ENCODE peak calls at places on chromosomes 1 and 21, in six cellular contexts. One of them, this sample, is unnamed.

GRCh38 chr1:228416217-228416971 is at the start of gene TRIM17:
- DNase-seq in IMR-90: no peak
- DNase-seq in neuronal stem cell: peak; percentile 69
- DNase-seq in H9: peak; percentile 70
- DNase-seq in H1: no peak
- DNase-seq in trophoblast cell: no peak
- DNase-seq in this sample: peak; percentile 91

GRCh38 chr21:45550552-45551210 is 8.4 kb upstream of the SLC19A1 start:
- DNase-seq in IMR-90: no peak
- DNase-seq in neuronal stem cell: no peak
- DNase-seq in H9: peak; percentile 39
- DNase-seq in H1: no peak
- DNase-seq in trophoblast cell: no peak
- DNase-seq in this sample: peak; percentile 35

GRCh38 chr1:2255420-2256369 is 27.6 kb downstream of the SKI start:
- DNase-seq in IMR-90: peak; percentile 73
- DNase-seq in neuronal stem cell: no peak
- DNase-seq in H9: peak; percentile 41
- DNase-seq in H1: no peak
- DNase-seq in trophoblast cell: no peak
- DNase-seq in this sample: peak; percentile 94

GRCh38 chr1:54979327-54979891 is 1.0 kb upstream of the TMEM61 start:
- DNase-seq in IMR-90: no peak
- DNase-seq in neuronal stem cell: no peak
- DNase-seq in H9: no peak
- DNase-seq in H1: no peak
- DNase-seq in trophoblast cell: no peak
- DNase-seq in this sample: no peak

GRCh38 chr1:90706437-90707362 is 10.4 kb downstream of the BARHL2 start:
- DNase-seq in IMR-90: no peak
- DNase-seq in neuronal stem cell: no peak
- DNase-seq in H9: peak; percentile 74
- DNase-seq in H1: no peak
- DNase-seq in trophoblast cell: no peak
- DNase-seq in this sample: peak; percentile 87

GRCh38 chr21:29320021-29320420 is 21.3 kb downstream of the BACH1 start:
- DNase-seq in IMR-90: no peak
- DNase-seq in neuronal stem cell: no peak
- DNase-seq in H9: no peak
- DNase-seq in H1: no peak
- DNase-seq in trophoblast cell: no peak
- DNase-seq in this sample: no peak

GRCh38 chr1:20100632-20101355 is 18.5 kb downstream of the PLA2G2D start:
- DNase-seq in IMR-90: peak; percentile 48
- DNase-seq in neuronal stem cell: peak; percentile 24
- DNase-seq in H9: peak; percentile 84
- DNase-seq in H1: peak; percentile 47
- DNase-seq in trophoblast cell: peak; percentile 42
- DNase-seq in this sample: peak; percentile 82

GRCh38 chr1:227351443-227351842 is 33.2 kb upstream of the CDC42BPA start:
- DNase-seq in IMR-90: peak; percentile 40
- DNase-seq in neuronal stem cell: no peak
- DNase-seq in H9: no peak
- DNase-seq in H1: no peak
- DNase-seq in trophoblast cell: no peak
- DNase-seq in this sample: no peak

GRCh38 chr1:94736073-94736472 is 84.1 kb upstream of the SLC44A3 start:
- DNase-seq in IMR-90: no peak
- DNase-seq in neuronal stem cell: no peak
- DNase-seq in H9: no peak
- DNase-seq in H1: no peak
- DNase-seq in trophoblast cell: no peak
- DNase-seq in this sample: no peak

GRCh38 chr1:196142111-196142510 is 466.1 kb downstream of the KCNT2 start:
- DNase-seq in IMR-90: no peak
- DNase-seq in neuronal stem cell: peak; percentile 51
- DNase-seq in H9: no peak
- DNase-seq in H1: no peak
- DNase-seq in trophoblast cell: no peak
- DNase-seq in this sample: no peak

GRCh38 chr21:28334407-28334806 is 658.3 kb downstream of the LTN1 start:
- DNase-seq in IMR-90: no peak
- DNase-seq in neuronal stem cell: no peak
- DNase-seq in H9: no peak
- DNase-seq in H1: no peak
- DNase-seq in trophoblast cell: no peak
- DNase-seq in this sample: no peak

GRCh38 chr1:244874974-244875579 is 10.7 kb upstream of the HNRNPU start:
- DNase-seq in IMR-90: no peak
- DNase-seq in neuronal stem cell: peak; percentile 65
- DNase-seq in H9: peak; percentile 56
- DNase-seq in H1: no peak
- DNase-seq in trophoblast cell: no peak
- DNase-seq in this sample: peak; percentile 68

GRCh38 chr1:156056326-156056849 is 1.8 kb downstream of the LAMTOR2 start:
- DNase-seq in IMR-90: no peak
- DNase-seq in neuronal stem cell: no peak
- DNase-seq in H9: no peak
- DNase-seq in H1: no peak
- DNase-seq in trophoblast cell: no peak
- DNase-seq in this sample: no peak

GRCh38 chr1:20233866-20234265 is 47.5 kb upstream of the PLA2G2C start:
- DNase-seq in IMR-90: no peak
- DNase-seq in neuronal stem cell: no peak
- DNase-seq in H9: no peak
- DNase-seq in H1: no peak
- DNase-seq in trophoblast cell: no peak
- DNase-seq in this sample: no peak

GRCh38 chr1:109298666-109299086 is 8.1 kb downstream of the MYBPHL start:
- DNase-seq in IMR-90: peak; percentile 55
- DNase-seq in neuronal stem cell: no peak
- DNase-seq in H9: no peak
- DNase-seq in H1: no peak
- DNase-seq in trophoblast cell: peak; percentile 57
- DNase-seq in this sample: no peak

GRCh38 chr1:186503210-186503609 is 42.3 kb upstream of the PDC start:
- DNase-seq in IMR-90: peak; percentile 47
- DNase-seq in neuronal stem cell: no peak
- DNase-seq in H9: no peak
- DNase-seq in H1: no peak
- DNase-seq in trophoblast cell: no peak
- DNase-seq in this sample: no peak

GRCh38 chr1:230794871-230795645 is 47.9 kb downstream of the CAPN9 start:
- DNase-seq in IMR-90: no peak
- DNase-seq in neuronal stem cell: no peak
- DNase-seq in H9: no peak
- DNase-seq in H1: no peak
- DNase-seq in trophoblast cell: no peak
- DNase-seq in this sample: no peak

GRCh38 chr1:197857477-197857876 is 45.0 kb upstream of the C1orf53 start:
- DNase-seq in IMR-90: no peak
- DNase-seq in neuronal stem cell: no peak
- DNase-seq in H9: no peak
- DNase-seq in H1: no peak
- DNase-seq in trophoblast cell: no peak
- DNase-seq in this sample: no peak

GRCh38 chr1:4612991-4613390 is 41.4 kb upstream of the AJAP1 start:
- DNase-seq in IMR-90: no peak
- DNase-seq in neuronal stem cell: no peak
- DNase-seq in H9: no peak
- DNase-seq in H1: no peak
- DNase-seq in trophoblast cell: no peak
- DNase-seq in this sample: no peak

DNA sequence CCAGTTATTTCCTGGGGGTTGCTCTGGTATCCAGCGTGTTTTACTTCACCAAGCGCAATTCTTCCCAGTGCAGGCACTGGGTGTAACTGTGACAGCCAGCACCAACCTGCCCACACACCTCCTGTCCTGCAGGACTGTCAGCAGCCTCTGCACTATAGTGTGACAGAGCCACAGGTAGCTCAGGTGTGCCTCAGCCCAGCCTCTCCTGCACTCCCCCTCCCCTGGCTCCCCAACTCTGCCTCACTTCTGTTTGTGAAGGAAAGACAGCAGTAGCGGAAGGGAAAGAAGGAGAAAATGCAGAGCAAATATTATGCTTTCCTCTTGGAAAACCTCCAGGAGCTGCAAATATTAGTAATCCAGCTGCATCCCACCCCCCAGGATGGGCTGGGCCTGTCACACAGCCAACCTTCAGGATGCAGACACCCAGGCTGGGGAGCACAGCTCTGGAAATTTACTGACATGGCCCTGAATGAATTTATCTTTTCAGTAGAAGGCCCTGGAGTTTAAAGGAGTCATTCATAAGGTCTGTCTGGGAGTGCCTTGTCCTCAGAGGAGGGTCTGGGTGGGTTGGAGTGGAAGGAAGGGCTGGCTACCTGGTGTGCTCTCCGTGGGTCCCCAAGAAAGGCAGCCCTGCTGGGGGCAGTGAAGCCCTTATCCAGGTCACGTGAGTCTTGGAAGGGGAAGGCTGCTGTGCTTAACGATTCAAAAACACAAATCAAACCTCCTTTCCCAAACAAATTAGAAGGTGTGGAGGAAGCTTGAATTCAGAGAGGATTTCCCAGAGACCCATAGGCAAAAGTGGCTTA is 20.9 kb downstream of the CAPN2 start:
- DNase-seq in IMR-90: peak; percentile 40
- DNase-seq in neuronal stem cell: no peak
- DNase-seq in H9: no peak
- DNase-seq in H1: no peak
- DNase-seq in trophoblast cell: no peak
- DNase-seq in this sample: no peak
- H4K8ac ChIP-seq in IMR-90: no peak overlapping the region
- H4K8ac ChIP-seq in neuronal stem cell: no peak overlapping the region
- H4K8ac ChIP-seq in H9: no peak overlapping the region
- H4K8ac ChIP-seq in H1: no peak overlapping the region
- H4K8ac ChIP-seq in trophoblast cell: peak overlapping the region; percentile 55
- H4K8ac ChIP-seq in this sample: no peak overlapping the region

GRCh38 chr1:214583824-214584554 is 19.0 kb upstream of the CENPF start:
- DNase-seq in IMR-90: no peak
- DNase-seq in neuronal stem cell: no peak
- DNase-seq in H9: no peak
- DNase-seq in H1: no peak
- DNase-seq in trophoblast cell: no peak
- DNase-seq in this sample: no peak

GRCh38 chr1:214583113-214583512 is 19.9 kb upstream of the CENPF start:
- DNase-seq in IMR-90: no peak
- DNase-seq in neuronal stem cell: no peak
- DNase-seq in H9: no peak
- DNase-seq in H1: no peak
- DNase-seq in trophoblast cell: no peak
- DNase-seq in this sample: no peak

GRCh38 chr1:214584805-214585766 is 17.9 kb upstream of the CENPF start:
- DNase-seq in IMR-90: peak; percentile 73
- DNase-seq in neuronal stem cell: no peak
- DNase-seq in H9: no peak
- DNase-seq in H1: no peak
- DNase-seq in trophoblast cell: peak; percentile 25
- DNase-seq in this sample: peak; percentile 72

GRCh38 chr1:214581785-214582184 is 21.2 kb upstream of the CENPF start:
- DNase-seq in IMR-90: peak; percentile 91
- DNase-seq in neuronal stem cell: no peak
- DNase-seq in H9: no peak
- DNase-seq in H1: no peak
- DNase-seq in trophoblast cell: no peak
- DNase-seq in this sample: peak; percentile 63

GRCh38 chr1:214582289-214582891 is 20.6 kb upstream of the CENPF start:
- DNase-seq in IMR-90: no peak
- DNase-seq in neuronal stem cell: no peak
- DNase-seq in H9: peak; percentile 65
- DNase-seq in H1: no peak
- DNase-seq in trophoblast cell: no peak
- DNase-seq in this sample: peak; percentile 64
- H3K4me2 ChIP-seq in IMR-90: no peak overlapping the region
- H3K4me2 ChIP-seq in neuronal stem cell: no peak overlapping the region
- H3K4me2 ChIP-seq in H9: no peak overlapping the region
- H3K4me2 ChIP-seq in H1: peak overlapping the region; percentile 19
- H3K4me2 ChIP-seq in trophoblast cell: no peak overlapping the region
- H3K4me2 ChIP-seq in this sample: no peak overlapping the region

DNA sequence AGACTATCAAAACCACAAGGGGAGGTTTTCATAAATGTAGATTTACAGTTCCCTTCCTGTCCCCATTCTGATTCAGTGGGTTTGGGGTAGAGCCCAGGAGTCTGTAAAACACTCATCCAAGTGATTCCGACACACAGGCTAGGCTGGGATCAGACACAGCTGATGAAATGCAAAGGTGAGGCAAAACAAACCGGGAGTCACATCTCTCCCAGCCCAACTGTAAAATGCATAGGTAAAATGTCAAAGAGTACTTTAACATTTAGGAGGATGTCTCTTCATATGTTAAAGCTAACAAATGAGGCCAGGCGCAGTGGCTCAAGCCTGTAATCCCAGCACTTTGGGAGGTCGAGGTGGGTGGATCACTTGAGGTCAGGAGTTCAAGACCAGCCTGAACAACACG is 45.0 kb downstream of the ZNF281 start:
- DNase-seq in IMR-90: peak; percentile 61
- DNase-seq in neuronal stem cell: no peak
- DNase-seq in H9: peak; percentile 76
- DNase-seq in H1: peak; percentile 44
- DNase-seq in trophoblast cell: no peak
- DNase-seq in this sample: peak; percentile 78
- H4K8ac ChIP-seq in IMR-90: no peak overlapping the region
- H4K8ac ChIP-seq in neuronal stem cell: no peak overlapping the region
- H4K8ac ChIP-seq in H9: no peak overlapping the region
- H4K8ac ChIP-seq in H1: no peak overlapping the region
- H4K8ac ChIP-seq in trophoblast cell: no peak overlapping the region
- H4K8ac ChIP-seq in this sample: no peak overlapping the region

GRCh38 chr1:229454056-229454455 is 20.2 kb upstream of the ACTA1 start:
- DNase-seq in IMR-90: no peak
- DNase-seq in neuronal stem cell: no peak
- DNase-seq in H9: no peak
- DNase-seq in H1: no peak
- DNase-seq in trophoblast cell: no peak
- DNase-seq in this sample: peak; percentile 72

GRCh38 chr1:229456016-229456415 is 22.1 kb upstream of the ACTA1 start:
- DNase-seq in IMR-90: no peak
- DNase-seq in neuronal stem cell: no peak
- DNase-seq in H9: no peak
- DNase-seq in H1: no peak
- DNase-seq in trophoblast cell: no peak
- DNase-seq in this sample: no peak

GRCh38 chr1:229459815-229460214 is 25.9 kb upstream of the ACTA1 start:
- DNase-seq in IMR-90: no peak
- DNase-seq in neuronal stem cell: no peak
- DNase-seq in H9: no peak
- DNase-seq in H1: no peak
- DNase-seq in trophoblast cell: no peak
- DNase-seq in this sample: no peak

GRCh38 chr1:229461032-229461668 is 27.3 kb upstream of the ACTA1 start:
- DNase-seq in IMR-90: no peak
- DNase-seq in neuronal stem cell: no peak
- DNase-seq in H9: no peak
- DNase-seq in H1: no peak
- DNase-seq in trophoblast cell: no peak
- DNase-seq in this sample: no peak

DNA sequence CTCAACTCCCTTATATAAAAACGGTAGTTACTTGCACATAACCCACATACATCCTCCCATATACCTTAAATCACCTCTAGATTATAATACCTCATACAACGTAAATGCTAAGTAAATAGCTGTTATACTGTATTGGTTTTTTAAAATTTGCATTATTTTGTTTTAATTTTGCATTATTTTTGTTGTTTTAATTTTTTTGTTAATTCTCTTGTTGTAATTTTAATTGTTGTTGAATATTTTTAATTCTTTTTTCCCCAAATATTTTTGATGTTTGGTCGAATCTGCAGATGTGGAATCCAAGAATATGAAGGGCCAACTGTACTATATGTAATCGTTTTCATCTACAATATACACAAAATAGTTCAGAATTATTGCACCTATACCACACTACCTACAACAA is 23.5 kb upstream of the ACTA1 start:
- DNase-seq in IMR-90: no peak
- DNase-seq in neuronal stem cell: no peak
- DNase-seq in H9: no peak
- DNase-seq in H1: no peak
- DNase-seq in trophoblast cell: no peak
- DNase-seq in this sample: no peak
- H3K4me2 ChIP-seq in IMR-90: no peak overlapping the region
- H3K4me2 ChIP-seq in neuronal stem cell: no peak overlapping the region
- H3K4me2 ChIP-seq in H9: no peak overlapping the region
- H3K4me2 ChIP-seq in H1: no peak overlapping the region
- H3K4me2 ChIP-seq in trophoblast cell: no peak overlapping the region
- H3K4me2 ChIP-seq in this sample: no peak overlapping the region